ENCODE peak calls at places on chromosomes 11 and 22, in six cellular contexts. U is aorta; N is thoracic aorta; I is naive thymus-derived CD4-positive, alpha-beta T cell; J is heart right ventricle; R is iPS DF 6.9. Q is an unnamed sample.

GRCh38 chr11:77127969-77128691 is at the start of gene MYO7A:
- DNase-seq in J (peak; percentile 71), N (no peak), R (peak; percentile 7), U (peak; percentile 78), I (no peak), Q (peak; percentile 47)

GRCh38 chr22:33811686-33812085 is 108.6 kb downstream of the LARGE1 start:
- DNase-seq in J (peak; percentile 23), I (no peak), U (peak; percentile 77), N (peak; percentile 13), R (no peak), Q (no peak)

GRCh38 chr11:74011360-74012071 is 2.6 kb upstream of the UCP3 start:
- DNase-seq in U (no peak), R (no peak), J (no peak), N (no peak), I (peak; percentile 43), Q (no peak)

GRCh38 chr11:88538088-88538487 is 200.6 kb upstream of the CTSC start:
- DNase-seq in J (no peak), U (no peak), N (no peak), R (no peak), I (no peak), Q (no peak)

GRCh38 chr22:32206774-32207758 is 2.2 kb upstream of the RFPL2 start:
- DNase-seq in N (no peak), J (no peak), R (no peak), U (no peak), I (peak; percentile 22), Q (no peak)

GRCh38 chr22:30650508-30651116 is 15.0 kb downstream of the SLC35E4 start:
- DNase-seq in J (no peak), U (no peak), N (no peak), I (no peak), R (no peak), Q (peak; percentile 36)

GRCh38 chr11:2265854-2266585 is 4.4 kb downstream of the ASCL2 start:
- DNase-seq in U (peak; percentile 37), N (no peak), J (no peak), I (no peak), R (no peak), Q (no peak)

GRCh38 chr22:19469421-19469820 is 9.6 kb downstream of the UFD1 start:
- DNase-seq in J (no peak), I (no peak), U (no peak), N (no peak), R (no peak), Q (no peak)

GRCh38 chr11:30225642-30226041 is 5.2 kb upstream of the FSHB start:
- DNase-seq in J (no peak), U (no peak), N (no peak), R (no peak), I (no peak), Q (no peak)

GRCh38 chr11:2382129-2382517 is 5.0 kb downstream of the CD81 start:
- DNase-seq in N (no peak), U (no peak), J (peak; percentile 13), R (no peak), I (no peak), Q (no peak)

GRCh38 chr22:20904008-20904979 is 12.9 kb upstream of the CRKL start:
- DNase-seq in R (no peak), I (no peak), U (no peak), N (no peak), J (no peak), Q (no peak)

GRCh38 chr11:122131126-122131525 is 15.1 kb upstream of the BLID start:
- DNase-seq in I (no peak), R (no peak), J (no peak), U (no peak), N (no peak), Q (no peak)

GRCh38 chr11:69200331-69201047 is 44.8 kb downstream of the SMIM38 start:
- DNase-seq in U (no peak), I (no peak), R (no peak), N (no peak), J (peak; percentile 72), Q (no peak)

GRCh38 chr22:39463931-39464390 is 7.1 kb downstream of the MGAT3 start:
- DNase-seq in R (no peak), U (no peak), I (no peak), N (no peak), J (no peak), Q (peak; percentile 57)

GRCh38 chr22:45262931-45263789 is 21.6 kb upstream of the UPK3A start:
- DNase-seq in J (peak; percentile 45), U (peak; percentile 68), R (no peak), N (no peak), I (no peak), Q (no peak)

GRCh38 chr22:32674925-32675825 is 126.3 kb upstream of the TIMP3 start:
- DNase-seq in I (no peak), J (no peak), N (no peak), U (no peak), R (no peak), Q (no peak)

GRCh38 chr22:49269371-49269770 is 558.3 kb downstream of the BRD1 start:
- DNase-seq in R (no peak), N (no peak), U (no peak), I (no peak), J (no peak), Q (no peak)

GRCh38 chr22:40238425-40239344 is 61.0 kb downstream of the TNRC6B start:
- DNase-seq in U (peak; percentile 57), R (no peak), N (no peak), I (no peak), J (no peak), Q (no peak)

GRCh38 chr11:63022422-63022821 is 6.8 kb upstream of the SLC22A8 start:
- DNase-seq in R (no peak), I (no peak), J (no peak), N (no peak), U (no peak), Q (no peak)

GRCh38 chr11:17887779-17888178 is 125.1 kb downstream of the SERGEF start:
- DNase-seq in U (no peak), R (no peak), I (no peak), N (no peak), J (no peak), Q (no peak)

GRCh38 chr11:114051558-114051957 is 8.0 kb upstream of the ZBTB16 start:
- DNase-seq in R (no peak), N (no peak), U (no peak), J (no peak), I (no peak), Q (no peak)
- H3K27ac ChIP-seq in R (no peak overlapping the region), N (no peak overlapping the region), U (no peak overlapping the region), J (no peak overlapping the region), I (no peak overlapping the region), Q (no peak overlapping the region)

DNA sequence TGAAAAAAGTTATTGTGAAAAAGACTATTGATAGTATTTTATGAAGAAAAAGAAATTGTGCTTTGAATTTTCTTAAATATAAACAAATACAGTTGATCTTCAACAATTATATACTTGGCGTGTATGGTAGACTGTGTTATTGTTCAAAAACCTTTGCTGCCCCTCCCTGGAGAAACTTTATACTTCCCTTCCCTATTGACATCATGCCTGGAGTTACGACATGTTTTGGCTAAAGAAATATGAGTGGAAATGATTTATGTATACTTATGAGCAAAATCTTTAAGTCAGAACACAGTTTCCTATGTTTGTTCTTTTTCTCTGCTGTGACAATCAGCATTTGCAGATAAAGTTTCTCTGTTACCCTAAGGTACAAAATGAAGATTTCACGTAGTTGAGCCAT is 243.8 kb downstream of the TMEM135 start:
- DNase-seq in U (no peak), N (no peak), J (no peak), I (no peak), R (no peak), Q (no peak)
- H3K27ac ChIP-seq in U (no peak overlapping the region), N (peak overlapping the region; percentile 21), J (no peak overlapping the region), I (no peak overlapping the region), R (no peak overlapping the region), Q (no peak overlapping the region)

DNA sequence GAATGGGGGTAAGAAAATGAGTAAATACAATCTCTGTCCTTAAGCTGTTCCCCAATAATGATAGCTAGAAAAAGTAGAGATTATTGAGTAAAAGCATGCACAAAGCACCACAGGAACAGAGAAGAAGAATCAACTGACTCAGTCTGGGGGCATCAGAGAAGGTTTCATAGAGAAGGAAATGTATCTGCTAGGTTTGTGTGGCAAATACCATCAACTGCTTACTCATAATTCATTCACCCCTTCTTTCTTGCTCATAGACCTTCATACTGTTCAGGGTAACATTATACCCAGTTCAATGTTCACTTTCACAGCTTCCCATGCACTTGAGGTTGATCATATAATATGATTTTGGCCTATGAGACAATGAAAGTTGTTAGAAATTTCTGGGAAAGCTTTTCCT is 85.2 kb upstream of the SCUBE2 start:
- DNase-seq in U (no peak), R (no peak), J (no peak), N (no peak), I (no peak), Q (no peak)
- H3K27ac ChIP-seq in U (no peak overlapping the region), R (no peak overlapping the region), J (no peak overlapping the region), N (no peak overlapping the region), I (no peak overlapping the region), Q (peak overlapping the region; percentile 32)

GRCh38 chr11:128520206-128520885 is 67.0 kb downstream of the ETS1 start:
- DNase-seq in J (no peak), R (no peak), U (no peak), N (no peak), I (peak; percentile 41), Q (no peak)
- H3K27ac ChIP-seq in J (peak overlapping the region; percentile 96), R (no peak overlapping the region), U (peak overlapping the region; percentile 16), N (no peak overlapping the region), I (peak overlapping the region; percentile 97), Q (no peak overlapping the region)

GRCh38 chr11:47946682-47947575 is 33.4 kb upstream of the PTPRJ start:
- DNase-seq in I (no peak), J (peak; percentile 46), U (peak; percentile 88), R (no peak), N (peak; percentile 60), Q (no peak)

GRCh38 chr11:47941907-47942558 is 38.3 kb upstream of the PTPRJ start:
- DNase-seq in U (no peak), J (no peak), R (no peak), N (no peak), I (no peak), Q (no peak)

GRCh38 chr11:47948137-47948536 is 32.2 kb upstream of the PTPRJ start:
- DNase-seq in R (no peak), J (no peak), U (no peak), N (no peak), I (no peak), Q (no peak)

GRCh38 chr11:47943721-47944554 is 36.4 kb upstream of the PTPRJ start:
- DNase-seq in R (no peak), N (no peak), I (no peak), U (no peak), J (no peak), Q (no peak)

GRCh38 chr11:47944555-47945128 is 35.7 kb upstream of the PTPRJ start:
- DNase-seq in J (no peak), U (no peak), N (no peak), R (no peak), I (no peak), Q (no peak)
- H3K27ac ChIP-seq in J (no peak overlapping the region), U (no peak overlapping the region), N (no peak overlapping the region), R (no peak overlapping the region), I (no peak overlapping the region), Q (no peak overlapping the region)

GRCh38 chr11:109957601-109958000 is 135.6 kb upstream of the ZC3H12C start:
- DNase-seq in U (no peak), I (no peak), N (no peak), R (no peak), J (no peak), Q (no peak)
- H3K27ac ChIP-seq in U (no peak overlapping the region), I (no peak overlapping the region), N (no peak overlapping the region), R (no peak overlapping the region), J (no peak overlapping the region), Q (no peak overlapping the region)

GRCh38 chr11:128498846-128499245 is 88.5 kb downstream of the ETS1 start:
- DNase-seq in U (no peak), N (no peak), I (no peak), J (no peak), R (no peak), Q (no peak)
- H3K27ac ChIP-seq in U (peak overlapping the region; percentile 18), N (peak overlapping the region; percentile 74), I (peak overlapping the region; percentile 97), J (peak overlapping the region; percentile 59), R (no peak overlapping the region), Q (no peak overlapping the region)

Q was measured in substantia nigra.